ENCODE peak calls at places on chromosome 4, in six cellular contexts. L is uterus, Z is fibroblast of mammary gland, W is osteoblast, A is kidney epithelial cell, Y is AG04449. D is an unnamed sample.

GRCh38 chr4:42541647-42542046 is 115.3 kb downstream of the ATP8A1 start:
- DNase-seq in Y (no peak), W (no peak), Z (no peak), A (no peak), L (no peak), D (no peak)

GRCh38 chr4:1512738-1513660 is 106.8 kb upstream of the NKX1-1 start:
- DNase-seq in A (no peak), Z (no peak), L (peak; percentile 29), Y (no peak), W (no peak), D (peak; percentile 16)

GRCh38 chr4:7658297-7659204 is 223.8 kb upstream of the PSAPL1 start:
- DNase-seq in A (no peak), L (no peak), Y (peak; percentile 19), Z (no peak), W (peak; percentile 78), D (no peak)

GRCh38 chr4:41359836-41360213 is 103.1 kb downstream of the UCHL1 start:
- DNase-seq in L (no peak), W (no peak), Z (no peak), Y (no peak), A (no peak), D (no peak)

GRCh38 chr4:8919651-8920288 is 48.1 kb upstream of the HMX1 start:
- DNase-seq in Y (no peak), L (no peak), W (no peak), Z (no peak), A (no peak), D (no peak)

GRCh38 chr4:7967501-7968261 is 28.0 kb upstream of the AFAP1 start:
- DNase-seq in Y (no peak), W (peak; percentile 80), Z (peak; percentile 49), A (no peak), L (no peak), D (no peak)

GRCh38 chr4:139245590-139245989 is 34.4 kb downstream of the MGARP start:
- DNase-seq in L (no peak), Y (no peak), Z (no peak), W (no peak), A (no peak), D (peak; percentile 70)

GRCh38 chr4:87009095-87009648 is 74.4 kb downstream of the AFF1 start:
- DNase-seq in W (no peak), L (no peak), A (no peak), Z (no peak), Y (no peak), D (no peak)

GRCh38 chr4:80462537-80463207 is 127.1 kb downstream of the CFAP299 start:
- DNase-seq in Z (peak; percentile 59), Y (no peak), A (no peak), L (no peak), W (no peak), D (peak; percentile 51)

GRCh38 chr4:141462361-141462760 is 174.0 kb upstream of the IL15 start:
- DNase-seq in L (no peak), W (no peak), Y (no peak), Z (no peak), A (no peak), D (peak; percentile 25)

GRCh38 chr4:121266982-121267381 is 102.9 kb upstream of the TNIP3 start:
- DNase-seq in A (no peak), Z (no peak), L (no peak), W (no peak), Y (no peak), D (no peak)
- H3K4me3 ChIP-seq in A (no peak overlapping the region), Z (no peak overlapping the region), L (no peak overlapping the region), W (no peak overlapping the region), Y (no peak overlapping the region), D (no peak overlapping the region)

GRCh38 chr4:31674313-31674947 is 954.3 kb downstream of the PCDH7 start:
- DNase-seq in A (no peak), Z (peak; percentile 22), Y (no peak), W (no peak), L (no peak), D (no peak)
- TF ChIP-seq CTCF in A (peak; percentile 36), Z (peak; percentile 52), Y (no peak), W (no peak), L (no peak), D (no peak)

GRCh38 chr4:15398001-15398400 is 29.8 kb upstream of the C1QTNF7 start:
- DNase-seq in W (peak; percentile 35), L (no peak), Z (no peak), Y (no peak), A (no peak), D (no peak)

GRCh38 chr4:15400911-15401671 is 26.7 kb upstream of the C1QTNF7 start:
- DNase-seq in Z (peak; percentile 64), A (no peak), Y (peak; percentile 86), W (peak; percentile 83), L (peak; percentile 57), D (peak; percentile 96)

GRCh38 chr4:15402146-15402545 is 25.7 kb upstream of the C1QTNF7 start:
- DNase-seq in A (no peak), L (no peak), W (no peak), Y (peak; percentile 68), Z (peak; percentile 40), D (peak; percentile 81)

GRCh38 chr4:15398732-15399131 is 29.1 kb upstream of the C1QTNF7 start:
- DNase-seq in L (no peak), Y (no peak), W (no peak), A (no peak), Z (no peak), D (no peak)

GRCh38 chr4:15400276-15400675 is 27.6 kb upstream of the C1QTNF7 start:
- DNase-seq in W (no peak), A (no peak), L (no peak), Z (no peak), Y (no peak), D (no peak)
- H3K4me3 ChIP-seq in W (no peak overlapping the region), A (no peak overlapping the region), L (no peak overlapping the region), Z (no peak overlapping the region), Y (no peak overlapping the region), D (no peak overlapping the region)

GRCh38 chr4:55398966-55399365 is 3.2 kb downstream of the TMEM165 start:
- DNase-seq in Y (no peak), A (no peak), Z (peak; percentile 33), W (no peak), L (no peak), D (no peak)
- TF ChIP-seq CTCF in Y (no peak), A (no peak), Z (no peak), W (no peak), L (no peak), D (no peak)

GRCh38 chr4:140296335-140296753 is 77.1 kb upstream of the SCOC start:
- DNase-seq in Y (peak; percentile 49), L (peak; percentile 81), Z (peak; percentile 90), W (peak; percentile 86), A (peak; percentile 65), D (peak; percentile 97)
- H3K4me3 ChIP-seq in Y (no peak overlapping the region), L (peak overlapping the region; percentile 14), Z (no peak overlapping the region), W (peak overlapping the region; percentile 25), A (no peak overlapping the region), D (peak overlapping the region; percentile 6)

DNA sequence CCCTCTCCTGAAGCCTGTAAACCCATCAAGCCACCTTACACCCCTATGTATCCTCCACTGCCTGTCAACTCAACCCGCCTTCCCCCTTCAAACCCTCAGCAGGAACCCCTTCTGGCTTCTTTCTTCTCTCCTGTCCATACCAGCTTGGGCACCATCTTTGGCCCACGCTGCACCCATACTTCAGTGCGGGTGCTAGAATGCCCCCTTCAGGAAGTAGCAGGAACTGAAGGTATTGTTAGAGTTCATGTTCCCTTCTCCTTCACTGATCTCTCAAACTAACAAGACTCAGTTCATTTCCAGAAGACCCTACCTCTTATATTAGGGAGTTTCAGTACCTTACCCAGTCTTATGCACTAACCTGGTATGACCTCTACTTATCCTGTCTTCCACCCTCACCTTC is 1.5 kb upstream of the UGT2B17 start:
- DNase-seq in W (no peak), L (no peak), Y (no peak), A (no peak), Z (no peak), D (no peak)
- TF ChIP-seq CTCF in W (no peak), L (no peak), Y (no peak), A (no peak), Z (no peak), D (no peak)

D was measured in AG10803.